ENCODE peak calls at places on chromosomes 2 and 18, in nine cellular contexts. U, H, A, D, B, Z, S, P and R are unnamed samples.

GRCh38 chr2:225334524-225334923 is 65.0 kb upstream of the NYAP2 start:
- DNase-seq in P (peak), Z (no peak), A (no peak), S (peak), B (no peak), D (no peak), H (no peak), U (no peak), R (peak)

GRCh38 chr2:215577356-215577755 is 141.5 kb upstream of the FN1 start:
- DNase-seq in S (no peak), H (peak), U (no peak), A (no peak), B (no peak), D (no peak), P (no peak), Z (no peak), R (no peak)

GRCh38 chr2:45001629-45002385 is 7.4 kb downstream of the SIX2 start:
- DNase-seq in Z (no peak), P (peak), B (no peak), H (no peak), A (no peak), D (no peak), U (no peak), S (no peak), R (no peak)

GRCh38 chr18:79575891-79576685 is 103.5 kb upstream of the CTDP1 start:
- DNase-seq in A (no peak), H (no peak), P (peak), B (no peak), U (peak), D (no peak), S (no peak), Z (no peak), R (peak)

GRCh38 chr2:78993518-78994148 is 31.9 kb upstream of the REG3G start:
- DNase-seq in S (no peak), A (no peak), H (no peak), U (no peak), B (no peak), Z (no peak), P (no peak), D (no peak), R (no peak)

GRCh38 chr18:42649636-42650035 is 465.8 kb downstream of the RIT2 start:
- DNase-seq in H (no peak), B (no peak), S (peak), Z (no peak), A (no peak), D (no peak), U (peak), P (no peak), R (no peak)

GRCh38 chr18:57767259-57768050 is 35.7 kb downstream of the ATP8B1 start:
- DNase-seq in U (no peak), A (no peak), B (no peak), D (no peak), Z (no peak), P (no peak), S (no peak), H (no peak), R (no peak)

GRCh38 chr2:88608184-88608583 is 19.1 kb downstream of the EIF2AK3 start:
- DNase-seq in P (no peak), Z (no peak), U (no peak), S (no peak), A (no peak), B (no peak), D (no peak), H (no peak), R (no peak)